ENCODE peak calls at places on chromosomes 13 and 19, in eight cellular contexts. One of them, this sample, is unnamed.

GRCh38 chr13:20550799-20551198 is 16.2 kb upstream of the IFT88 start:
- DNase-seq in heart left ventricle: no peak
- DNase-seq in cardiac muscle cell: no peak
- DNase-seq in AG09309: no peak
- DNase-seq in lower lobe of right lung: no peak
- DNase-seq in dorsolateral prefrontal cortex: no peak
- DNase-seq in A549: no peak
- DNase-seq in uterus: no peak
- DNase-seq in this sample: peak; percentile 4

GRCh38 chr13:51292000-51292550 is 47.4 kb upstream of the SERPINE3 start:
- DNase-seq in heart left ventricle: no peak
- DNase-seq in cardiac muscle cell: no peak
- DNase-seq in AG09309: peak; percentile 23
- DNase-seq in lower lobe of right lung: no peak
- DNase-seq in dorsolateral prefrontal cortex: no peak
- DNase-seq in A549: no peak
- DNase-seq in uterus: no peak
- DNase-seq in this sample: peak; percentile 10

GRCh38 chr19:1513492-1514294 is 874 bp upstream of the ADAMTSL5 start:
- DNase-seq in heart left ventricle: no peak
- DNase-seq in cardiac muscle cell: peak; percentile 23
- DNase-seq in AG09309: no peak
- DNase-seq in lower lobe of right lung: peak; percentile 66
- DNase-seq in dorsolateral prefrontal cortex: no peak
- DNase-seq in A549: peak; percentile 39
- DNase-seq in uterus: peak; percentile 58
- DNase-seq in this sample: peak; percentile 39

GRCh38 chr19:17049711-17050280 is 23.2 kb upstream of the CPAMD8 start:
- DNase-seq in heart left ventricle: no peak
- DNase-seq in cardiac muscle cell: no peak
- DNase-seq in AG09309: peak; percentile 13
- DNase-seq in lower lobe of right lung: no peak
- DNase-seq in dorsolateral prefrontal cortex: no peak
- DNase-seq in A549: no peak
- DNase-seq in uterus: peak; percentile 38
- DNase-seq in this sample: peak; percentile 78

GRCh38 chr13:83377486-83377885 is 504.8 kb downstream of the SLITRK1 start:
- DNase-seq in heart left ventricle: no peak
- DNase-seq in cardiac muscle cell: no peak
- DNase-seq in AG09309: no peak
- DNase-seq in lower lobe of right lung: no peak
- DNase-seq in dorsolateral prefrontal cortex: no peak
- DNase-seq in A549: no peak
- DNase-seq in uterus: no peak
- DNase-seq in this sample: no peak

GRCh38 chr19:23475477-23475876 is 80.2 kb upstream of the ZNF91 start:
- DNase-seq in heart left ventricle: no peak
- DNase-seq in cardiac muscle cell: no peak
- DNase-seq in AG09309: no peak
- DNase-seq in lower lobe of right lung: no peak
- DNase-seq in dorsolateral prefrontal cortex: no peak
- DNase-seq in A549: no peak
- DNase-seq in uterus: no peak
- DNase-seq in this sample: no peak

GRCh38 chr19:29054886-29055675 is 157.9 kb downstream of the UQCRFS1 start:
- DNase-seq in heart left ventricle: no peak
- DNase-seq in cardiac muscle cell: no peak
- DNase-seq in AG09309: no peak
- DNase-seq in lower lobe of right lung: no peak
- DNase-seq in dorsolateral prefrontal cortex: no peak
- DNase-seq in A549: no peak
- DNase-seq in uterus: no peak
- DNase-seq in this sample: no peak

GRCh38 chr13:83905641-83906040 is 23.4 kb upstream of the SLITRK1 start:
- DNase-seq in heart left ventricle: no peak
- DNase-seq in cardiac muscle cell: no peak
- DNase-seq in AG09309: no peak
- DNase-seq in lower lobe of right lung: no peak
- DNase-seq in dorsolateral prefrontal cortex: no peak
- DNase-seq in A549: no peak
- DNase-seq in uterus: no peak
- DNase-seq in this sample: no peak

GRCh38 chr13:44710576-44710975 is 134.4 kb upstream of the TSC22D1 start:
- DNase-seq in heart left ventricle: no peak
- DNase-seq in cardiac muscle cell: no peak
- DNase-seq in AG09309: peak; percentile 72
- DNase-seq in lower lobe of right lung: no peak
- DNase-seq in dorsolateral prefrontal cortex: no peak
- DNase-seq in A549: peak; percentile 32
- DNase-seq in uterus: no peak
- DNase-seq in this sample: peak; percentile 97

GRCh38 chr13:104011505-104012270 is 945.5 kb upstream of the SLC10A2 start:
- DNase-seq in heart left ventricle: no peak
- DNase-seq in cardiac muscle cell: peak; percentile 10
- DNase-seq in AG09309: no peak
- DNase-seq in lower lobe of right lung: no peak
- DNase-seq in dorsolateral prefrontal cortex: no peak
- DNase-seq in A549: no peak
- DNase-seq in uterus: no peak
- DNase-seq in this sample: no peak

GRCh38 chr13:107770541-107770940 is 444.8 kb downstream of the LIG4 start:
- DNase-seq in heart left ventricle: no peak
- DNase-seq in cardiac muscle cell: no peak
- DNase-seq in AG09309: no peak
- DNase-seq in lower lobe of right lung: no peak
- DNase-seq in dorsolateral prefrontal cortex: no peak
- DNase-seq in A549: no peak
- DNase-seq in uterus: no peak
- DNase-seq in this sample: no peak

GRCh38 chr19:13208131-13208963 is 58.1 kb downstream of the IER2 start:
- DNase-seq in heart left ventricle: peak; percentile 76
- DNase-seq in cardiac muscle cell: no peak
- DNase-seq in AG09309: peak; percentile 25
- DNase-seq in lower lobe of right lung: peak; percentile 74
- DNase-seq in dorsolateral prefrontal cortex: no peak
- DNase-seq in A549: no peak
- DNase-seq in uterus: peak; percentile 61
- DNase-seq in this sample: no peak

GRCh38 chr13:73698859-73699258 is 435.3 kb downstream of the KLF12 start:
- DNase-seq in heart left ventricle: no peak
- DNase-seq in cardiac muscle cell: no peak
- DNase-seq in AG09309: no peak
- DNase-seq in lower lobe of right lung: no peak
- DNase-seq in dorsolateral prefrontal cortex: no peak
- DNase-seq in A549: no peak
- DNase-seq in uterus: no peak
- DNase-seq in this sample: no peak

GRCh38 chr19:1259873-1260748 is 9.0 kb upstream of the CIRBP start:
- DNase-seq in heart left ventricle: peak; percentile 49
- DNase-seq in cardiac muscle cell: no peak
- DNase-seq in AG09309: no peak
- DNase-seq in lower lobe of right lung: peak; percentile 72
- DNase-seq in dorsolateral prefrontal cortex: no peak
- DNase-seq in A549: no peak
- DNase-seq in uterus: no peak
- DNase-seq in this sample: peak; percentile 68

GRCh38 chr13:28754698-28755545 is 36.2 kb upstream of the SLC46A3 start:
- DNase-seq in heart left ventricle: peak; percentile 52
- DNase-seq in cardiac muscle cell: peak; percentile 12
- DNase-seq in AG09309: no peak
- DNase-seq in lower lobe of right lung: no peak
- DNase-seq in dorsolateral prefrontal cortex: no peak
- DNase-seq in A549: no peak
- DNase-seq in uterus: no peak
- DNase-seq in this sample: no peak
- TF ChIP-seq CTCF in heart left ventricle: peak; percentile 44
- TF ChIP-seq CTCF in cardiac muscle cell: peak; percentile 35
- TF ChIP-seq CTCF in AG09309: peak; percentile 18
- TF ChIP-seq CTCF in lower lobe of right lung: peak; percentile 44
- TF ChIP-seq CTCF in dorsolateral prefrontal cortex: no peak
- TF ChIP-seq CTCF in A549: no peak
- TF ChIP-seq CTCF in uterus: no peak
- TF ChIP-seq CTCF in this sample: no peak

GRCh38 chr13:101493541-101493940 is 41.1 kb downstream of the ITGBL1 start:
- DNase-seq in heart left ventricle: no peak
- DNase-seq in cardiac muscle cell: no peak
- DNase-seq in AG09309: no peak
- DNase-seq in lower lobe of right lung: no peak
- DNase-seq in dorsolateral prefrontal cortex: no peak
- DNase-seq in A549: no peak
- DNase-seq in uterus: no peak
- DNase-seq in this sample: no peak

DNA sequence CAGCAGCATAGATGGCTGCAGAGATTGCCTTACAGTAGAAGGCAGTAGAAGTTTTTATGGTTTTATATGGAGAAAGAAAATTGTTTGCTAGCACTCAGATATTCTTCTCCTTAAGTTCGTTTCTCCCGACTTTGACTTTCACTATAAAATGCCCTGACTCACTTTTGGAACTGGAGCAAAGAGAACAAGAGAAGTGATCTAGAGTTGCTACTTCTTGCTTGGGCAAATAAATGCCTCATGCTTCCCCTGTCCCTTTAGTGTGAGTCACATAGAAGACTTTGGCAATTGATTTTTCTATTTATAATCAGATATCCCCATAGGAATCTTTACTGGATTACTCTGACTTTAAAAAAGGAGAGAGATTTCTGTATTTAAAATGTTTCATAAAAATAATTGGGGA is 46.9 kb downstream of the ITGBL1 start:
- DNase-seq in heart left ventricle: no peak
- DNase-seq in cardiac muscle cell: no peak
- DNase-seq in AG09309: peak; percentile 34
- DNase-seq in lower lobe of right lung: no peak
- DNase-seq in dorsolateral prefrontal cortex: no peak
- DNase-seq in A549: no peak
- DNase-seq in uterus: no peak
- DNase-seq in this sample: no peak
- H3K4me3 ChIP-seq in heart left ventricle: no peak overlapping the region
- H3K4me3 ChIP-seq in cardiac muscle cell: no peak overlapping the region
- H3K4me3 ChIP-seq in AG09309: no peak overlapping the region
- H3K4me3 ChIP-seq in lower lobe of right lung: no peak overlapping the region
- H3K4me3 ChIP-seq in dorsolateral prefrontal cortex: no peak overlapping the region
- H3K4me3 ChIP-seq in A549: no peak overlapping the region
- H3K4me3 ChIP-seq in uterus: no peak overlapping the region
- H3K4me3 ChIP-seq in this sample: no peak overlapping the region

DNA sequence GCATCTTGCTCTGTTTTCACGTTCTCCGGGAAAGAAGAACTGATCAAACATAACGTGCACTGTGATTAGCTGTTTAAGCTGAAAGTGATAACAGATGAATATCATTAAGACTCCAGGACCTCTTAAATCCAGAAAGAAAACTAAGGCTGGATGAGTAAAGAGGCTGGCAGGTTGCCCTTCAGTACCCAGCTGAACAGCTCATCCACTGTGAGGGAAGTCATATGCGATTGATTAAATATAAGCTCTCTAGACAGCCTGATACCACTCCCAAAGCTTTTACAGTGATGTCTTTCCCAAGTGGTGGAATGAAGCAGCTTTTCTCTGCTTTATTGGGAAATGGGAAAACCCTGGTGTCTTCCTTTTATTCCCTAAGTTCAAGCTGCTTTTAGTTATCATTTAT is 116.9 kb downstream of the EFNB2 start:
- DNase-seq in heart left ventricle: no peak
- DNase-seq in cardiac muscle cell: no peak
- DNase-seq in AG09309: peak; percentile 91
- DNase-seq in lower lobe of right lung: no peak
- DNase-seq in dorsolateral prefrontal cortex: no peak
- DNase-seq in A549: no peak
- DNase-seq in uterus: no peak
- DNase-seq in this sample: peak; percentile 45
- TF ChIP-seq CTCF in heart left ventricle: no peak
- TF ChIP-seq CTCF in cardiac muscle cell: no peak
- TF ChIP-seq CTCF in AG09309: no peak
- TF ChIP-seq CTCF in lower lobe of right lung: no peak
- TF ChIP-seq CTCF in dorsolateral prefrontal cortex: no peak
- TF ChIP-seq CTCF in A549: no peak
- TF ChIP-seq CTCF in uterus: no peak
- TF ChIP-seq CTCF in this sample: no peak

GRCh38 chr13:41011382-41011956 is 7.6 kb downstream of the ELF1 start:
- DNase-seq in heart left ventricle: no peak
- DNase-seq in cardiac muscle cell: no peak
- DNase-seq in AG09309: no peak
- DNase-seq in lower lobe of right lung: no peak
- DNase-seq in dorsolateral prefrontal cortex: no peak
- DNase-seq in A549: no peak
- DNase-seq in uterus: no peak
- DNase-seq in this sample: no peak

GRCh38 chr13:41013834-41014233 is 5.3 kb downstream of the ELF1 start:
- DNase-seq in heart left ventricle: no peak
- DNase-seq in cardiac muscle cell: no peak
- DNase-seq in AG09309: no peak
- DNase-seq in lower lobe of right lung: no peak
- DNase-seq in dorsolateral prefrontal cortex: no peak
- DNase-seq in A549: no peak
- DNase-seq in uterus: no peak
- DNase-seq in this sample: no peak

GRCh38 chr13:41015920-41016319 is 3.2 kb downstream of the ELF1 start:
- DNase-seq in heart left ventricle: no peak
- DNase-seq in cardiac muscle cell: no peak
- DNase-seq in AG09309: no peak
- DNase-seq in lower lobe of right lung: no peak
- DNase-seq in dorsolateral prefrontal cortex: no peak
- DNase-seq in A549: no peak
- DNase-seq in uterus: no peak
- DNase-seq in this sample: no peak

GRCh38 chr13:41008349-41008980 is 10.7 kb downstream of the ELF1 start:
- DNase-seq in heart left ventricle: no peak
- DNase-seq in cardiac muscle cell: no peak
- DNase-seq in AG09309: peak; percentile 42
- DNase-seq in lower lobe of right lung: no peak
- DNase-seq in dorsolateral prefrontal cortex: no peak
- DNase-seq in A549: no peak
- DNase-seq in uterus: no peak
- DNase-seq in this sample: peak; percentile 94

GRCh38 chr13:41012536-41012935 is 6.6 kb downstream of the ELF1 start:
- DNase-seq in heart left ventricle: no peak
- DNase-seq in cardiac muscle cell: no peak
- DNase-seq in AG09309: no peak
- DNase-seq in lower lobe of right lung: no peak
- DNase-seq in dorsolateral prefrontal cortex: no peak
- DNase-seq in A549: no peak
- DNase-seq in uterus: no peak
- DNase-seq in this sample: no peak
- H3K4me3 ChIP-seq in heart left ventricle: no peak overlapping the region
- H3K4me3 ChIP-seq in cardiac muscle cell: no peak overlapping the region
- H3K4me3 ChIP-seq in AG09309: no peak overlapping the region
- H3K4me3 ChIP-seq in lower lobe of right lung: no peak overlapping the region
- H3K4me3 ChIP-seq in dorsolateral prefrontal cortex: no peak overlapping the region
- H3K4me3 ChIP-seq in A549: no peak overlapping the region
- H3K4me3 ChIP-seq in uterus: no peak overlapping the region
- H3K4me3 ChIP-seq in this sample: no peak overlapping the region